ENCODE peak calls at places on chromosome 13, in five cellular contexts. U is astrocyte, K is upper lobe of right lung, V is body of pancreas, G is brain microvascular endothelial cell. Z is an unnamed sample.

GRCh38 chr13:52786747-52787146 is 47.1 kb upstream of the CNMD start:
- DNase-seq in U (no peak), K (no peak), V (no peak), G (no peak), Z (no peak)

GRCh38 chr13:35479223-35479536 is 2.7 kb upstream of the MAB21L1 start:
- DNase-seq in U (no peak), K (no peak), V (no peak), G (no peak), Z (no peak)

GRCh38 chr13:20435616-20436368 is 89.9 kb downstream of the CRYL1 start:
- DNase-seq in U (no peak), K (no peak), V (no peak), G (no peak), Z (no peak)

GRCh38 chr13:71606818-71607217 is 260.2 kb downstream of the DACH1 start:
- DNase-seq in U (no peak), K (no peak), V (no peak), G (no peak), Z (no peak)

GRCh38 chr13:80873589-80873988 is 532.7 kb upstream of the SPRY2 start:
- DNase-seq in U (no peak), K (no peak), V (no peak), G (no peak), Z (no peak)

GRCh38 chr13:102901615-102902305 is 55.9 kb downstream of the ERCC5 start:
- DNase-seq in U (peak; percentile 5), K (no peak), V (no peak), G (peak; percentile 17), Z (no peak)

GRCh38 chr13:97018029-97018819 is 23.9 kb upstream of the OXGR1 start:
- DNase-seq in U (peak; percentile 38), K (no peak), V (peak; percentile 41), G (peak; percentile 66), Z (peak; percentile 25)

GRCh38 chr13:45242070-45242469 is 41.2 kb upstream of the KCTD4 start:
- DNase-seq in U (no peak), K (no peak), V (peak; percentile 20), G (no peak), Z (no peak)

GRCh38 chr13:29925457-29925856 is 75.0 kb upstream of the UBL3 start:
- DNase-seq in U (peak; percentile 77), K (peak; percentile 72), V (peak; percentile 90), G (peak; percentile 83), Z (peak; percentile 69)

GRCh38 chr13:21150013-21150412 is 26.3 kb downstream of the SKA3 start:
- DNase-seq in U (no peak), K (no peak), V (no peak), G (no peak), Z (no peak)

GRCh38 chr13:112757759-112758086 is 67.9 kb downstream of the ATP11A start:
- DNase-seq in U (no peak), K (peak; percentile 38), V (no peak), G (no peak), Z (no peak)

GRCh38 chr13:59970847-59971246 is 192.9 kb downstream of the DIAPH3 start:
- DNase-seq in U (no peak), K (no peak), V (no peak), G (no peak), Z (no peak)

GRCh38 chr13:41520016-41520698 is 62.8 kb downstream of the RGCC start:
- DNase-seq in U (no peak), K (no peak), V (no peak), G (no peak), Z (no peak)

GRCh38 chr13:78420814-78421213 is 182.5 kb downstream of the POU4F1 start:
- DNase-seq in U (no peak), K (no peak), V (no peak), G (no peak), Z (no peak)

GRCh38 chr13:28489536-28489935 is 5.4 kb downstream of the FLT1 start:
- DNase-seq in U (no peak), K (no peak), V (no peak), G (no peak), Z (peak; percentile 57)

GRCh38 chr13:58406545-58406944 is 775.0 kb downstream of the PCDH17 start:
- DNase-seq in U (no peak), K (no peak), V (no peak), G (no peak), Z (no peak)

GRCh38 chr13:89568276-89568675 is 1779.2 kb upstream of the MIR17HG start:
- DNase-seq in U (peak; percentile 12), K (no peak), V (no peak), G (peak; percentile 6), Z (no peak)

GRCh38 chr13:20411638-20412342 is 113.9 kb downstream of the CRYL1 start:
- DNase-seq in U (no peak), K (no peak), V (no peak), G (no peak), Z (no peak)

GRCh38 chr13:73828811-73829210 is 305.4 kb downstream of the KLF12 start:
- DNase-seq in U (no peak), K (no peak), V (no peak), G (no peak), Z (no peak)

GRCh38 chr13:48993150-48993549 is 17.4 kb downstream of the FNDC3A start:
- DNase-seq in U (no peak), K (no peak), V (no peak), G (no peak), Z (no peak)

GRCh38 chr13:59461411-59461810 is 702.3 kb downstream of the DIAPH3 start:
- DNase-seq in U (no peak), K (no peak), V (no peak), G (no peak), Z (no peak)

GRCh38 chr13:50685491-50685890 is 158.0 kb downstream of the DLEU7 start:
- DNase-seq in U (peak; percentile 37), K (no peak), V (peak; percentile 32), G (peak; percentile 58), Z (no peak)

GRCh38 chr13:75219479-75220237 is 262.3 kb downstream of the TBC1D4 start:
- DNase-seq in U (peak; percentile 37), K (peak; percentile 89), V (peak; percentile 80), G (peak; percentile 75), Z (peak; percentile 16)

DNA sequence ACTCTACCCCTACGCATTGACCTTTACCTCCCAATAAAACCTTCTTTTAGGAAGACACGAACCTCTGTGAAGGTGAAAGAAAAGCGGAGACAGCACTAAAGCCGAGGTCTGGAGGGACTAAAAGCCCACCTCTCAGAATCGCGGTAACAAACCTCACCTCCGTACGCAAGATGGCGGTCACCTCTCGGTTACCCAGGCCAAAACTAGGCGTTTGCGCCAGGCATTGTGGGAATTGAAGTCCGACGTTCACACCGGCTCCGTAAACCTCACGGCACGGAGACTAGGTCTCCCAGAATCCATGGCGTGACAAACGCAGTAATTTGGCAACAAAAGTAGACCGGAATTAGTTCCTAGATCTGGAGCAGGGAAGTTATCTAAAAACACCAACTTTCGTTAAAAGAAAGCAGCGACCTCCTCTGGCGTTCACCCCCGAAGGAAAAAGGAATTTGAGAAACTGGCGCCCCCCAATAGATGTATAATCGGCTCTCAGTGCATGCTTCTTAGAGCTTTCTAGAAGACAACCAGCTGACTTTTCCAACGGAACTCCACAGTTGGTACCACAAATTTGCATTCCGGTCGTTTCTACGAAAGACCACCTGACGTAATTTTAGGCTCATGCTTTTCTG is at the start of gene N4BP2L2:
- DNase-seq in U (peak; percentile 95), K (peak; percentile 94), V (peak; percentile 92), G (peak; percentile 98), Z (peak; percentile 88)
- H3K4me3 ChIP-seq in U (peak within 1 kb of the TSS; percentile 97), K (peak within 1 kb of the TSS; percentile 87), V (peak within 1 kb of the TSS; percentile 78), G (peak within 1 kb of the TSS; percentile 95), Z (peak within 1 kb of the TSS; percentile 71)

DNA sequence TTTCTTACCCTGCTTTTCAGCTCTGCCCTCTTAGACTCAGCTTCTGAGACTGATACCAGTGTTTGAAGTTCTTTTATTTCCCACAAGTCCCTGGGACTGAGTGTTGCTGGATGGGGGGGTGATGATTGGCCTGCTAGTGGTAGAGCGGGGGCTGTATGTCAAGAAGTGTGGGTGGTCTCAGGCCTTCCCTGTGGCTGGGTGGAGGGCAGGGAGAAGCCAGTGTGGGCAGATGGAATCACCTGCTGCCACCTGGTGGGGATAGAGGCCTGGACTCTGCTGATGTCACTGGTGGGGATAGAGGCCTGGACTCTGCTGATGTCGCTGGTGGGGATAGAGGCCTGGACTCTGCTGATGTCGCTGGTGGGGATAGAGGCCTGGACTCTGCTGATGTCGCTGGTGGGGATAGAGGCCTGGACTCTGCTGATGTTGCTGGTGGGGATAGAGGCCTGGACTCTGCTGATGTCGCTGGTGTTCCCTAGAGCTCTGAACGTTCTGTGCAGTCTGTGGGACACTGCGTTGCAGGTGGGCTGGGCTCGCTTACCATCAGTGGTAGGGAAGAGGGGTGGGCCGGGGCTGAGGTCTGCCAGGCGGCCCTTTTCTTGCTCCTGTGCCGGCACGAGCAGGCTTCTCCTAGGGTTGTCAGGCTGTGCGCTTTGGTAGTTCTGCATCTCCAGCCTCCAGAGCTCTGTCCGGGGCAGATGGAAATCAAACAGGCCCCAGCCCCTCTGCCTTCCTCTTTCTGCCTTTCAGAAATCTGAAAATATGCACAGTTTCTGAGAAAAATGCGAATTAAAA is 101.3 kb downstream of the ARHGEF7 start:
- DNase-seq in U (no peak), K (no peak), V (peak; percentile 47), G (no peak), Z (no peak)
- TF ChIP-seq CTCF in U (peak; percentile 31), K (peak; percentile 28), V (peak; percentile 45), G (peak; percentile 71), Z (peak; percentile 52)

DNA sequence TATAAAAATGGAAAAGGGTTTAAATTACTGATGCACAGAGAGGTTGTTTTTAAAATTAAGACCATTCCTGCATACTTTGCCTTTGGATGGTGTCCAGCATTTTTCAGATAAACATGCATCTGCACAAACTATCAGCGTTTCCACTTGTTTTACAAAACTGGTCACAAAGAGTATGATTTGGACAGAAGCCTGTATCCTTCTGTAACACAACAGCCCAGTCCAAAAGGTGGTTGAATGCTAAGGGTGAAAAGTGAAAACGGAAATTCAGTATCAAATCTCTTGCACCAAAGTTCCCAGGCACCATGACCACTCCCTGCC is 21.7 kb upstream of the DOCK9 start:
- DNase-seq in U (peak; percentile 28), K (no peak), V (no peak), G (no peak), Z (no peak)
- H3K4me3 ChIP-seq in U (no peak overlapping the region), K (no peak overlapping the region), V (no peak overlapping the region), G (no peak overlapping the region), Z (no peak overlapping the region)

GRCh38 chr13:43493496-43494000 is 293.2 kb downstream of the ENOX1 start:
- DNase-seq in U (no peak), K (no peak), V (no peak), G (no peak), Z (no peak)

GRCh38 chr13:43489168-43489730 is 297.5 kb downstream of the ENOX1 start:
- DNase-seq in U (no peak), K (no peak), V (no peak), G (no peak), Z (no peak)

GRCh38 chr13:43494206-43494605 is 292.6 kb downstream of the ENOX1 start:
- DNase-seq in U (no peak), K (no peak), V (no peak), G (no peak), Z (no peak)

GRCh38 chr13:43492745-43493144 is 294.0 kb downstream of the ENOX1 start:
- DNase-seq in U (no peak), K (no peak), V (no peak), G (no peak), Z (no peak)

GRCh38 chr13:43492281-43492680 is 294.5 kb downstream of the ENOX1 start:
- DNase-seq in U (no peak), K (no peak), V (no peak), G (no peak), Z (no peak)
- TF ChIP-seq CTCF in U (no peak), K (no peak), V (no peak), G (no peak), Z (no peak)

DNA sequence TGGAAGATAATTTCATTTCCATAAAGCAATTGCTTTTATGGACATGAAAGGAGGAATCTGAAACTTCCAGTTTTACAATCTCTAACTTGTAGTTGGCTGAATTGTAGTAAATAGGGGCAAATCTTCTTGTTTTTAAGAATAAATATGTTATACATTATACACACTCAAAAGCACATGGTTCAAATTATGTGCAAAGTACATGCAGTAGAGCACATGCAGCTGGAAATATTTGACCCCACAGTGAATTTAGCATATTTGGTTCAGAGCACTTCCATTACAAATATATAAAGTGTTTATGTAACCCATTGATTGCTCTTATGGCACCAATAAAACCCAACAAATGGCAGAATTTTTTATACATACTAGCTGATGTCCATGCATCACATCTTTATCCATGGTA is 180.5 kb downstream of the IRS2 start:
- DNase-seq in U (no peak), K (no peak), V (no peak), G (no peak), Z (no peak)
- H3K4me3 ChIP-seq in U (no peak overlapping the region), K (no peak overlapping the region), V (no peak overlapping the region), G (no peak overlapping the region), Z (no peak overlapping the region)

Z was measured in AG09309.